ENCODE peak calls at places on chromosomes 16 and 17, in five cellular contexts. One of them, this sample, is unnamed.

GRCh38 chr17:17091856-17092756 is 49.8 kb downstream of the MPRIP start:
- DNase-seq in fibroblast of mammary gland: no peak
- DNase-seq in CD8-positive, alpha-beta T cell: no peak
- DNase-seq in tibial nerve: no peak
- DNase-seq in ovary: no peak
- DNase-seq in this sample: no peak

GRCh38 chr17:10798910-10799309 is 5.0 kb downstream of the TMEM238L start:
- DNase-seq in fibroblast of mammary gland: no peak
- DNase-seq in CD8-positive, alpha-beta T cell: no peak
- DNase-seq in tibial nerve: no peak
- DNase-seq in ovary: no peak
- DNase-seq in this sample: no peak

GRCh38 chr16:1677942-1678499 is at the start of gene JPT2:
- DNase-seq in fibroblast of mammary gland: peak; percentile 94
- DNase-seq in CD8-positive, alpha-beta T cell: peak; percentile 94
- DNase-seq in tibial nerve: peak; percentile 91
- DNase-seq in ovary: peak; percentile 95
- DNase-seq in this sample: peak; percentile 98

GRCh38 chr17:31740611-31741082 is 118.4 kb downstream of the COPRS start:
- DNase-seq in fibroblast of mammary gland: peak; percentile 82
- DNase-seq in CD8-positive, alpha-beta T cell: no peak
- DNase-seq in tibial nerve: no peak
- DNase-seq in ovary: no peak
- DNase-seq in this sample: peak; percentile 49

GRCh38 chr17:1484586-1485310 is 7.7 kb downstream of the MYO1C start:
- DNase-seq in fibroblast of mammary gland: no peak
- DNase-seq in CD8-positive, alpha-beta T cell: no peak
- DNase-seq in tibial nerve: no peak
- DNase-seq in ovary: peak; percentile 76
- DNase-seq in this sample: peak; percentile 87

GRCh38 chr16:264440-264951 is 11.2 kb downstream of the RGS11 start:
- DNase-seq in fibroblast of mammary gland: no peak
- DNase-seq in CD8-positive, alpha-beta T cell: no peak
- DNase-seq in tibial nerve: no peak
- DNase-seq in ovary: no peak
- DNase-seq in this sample: no peak

GRCh38 chr16:81745704-81746558 is 33.2 kb upstream of the PLCG2 start:
- DNase-seq in fibroblast of mammary gland: peak; percentile 41
- DNase-seq in CD8-positive, alpha-beta T cell: peak; percentile 74
- DNase-seq in tibial nerve: no peak
- DNase-seq in ovary: peak; percentile 51
- DNase-seq in this sample: peak; percentile 79

GRCh38 chr16:67150058-67150832 is 553 bp downstream of the B3GNT9 start:
- DNase-seq in fibroblast of mammary gland: peak; percentile 80
- DNase-seq in CD8-positive, alpha-beta T cell: no peak
- DNase-seq in tibial nerve: no peak
- DNase-seq in ovary: peak; percentile 73
- DNase-seq in this sample: peak; percentile 86

GRCh38 chr16:55142405-55142804 is 181.6 kb upstream of the IRX6 start:
- DNase-seq in fibroblast of mammary gland: no peak
- DNase-seq in CD8-positive, alpha-beta T cell: no peak
- DNase-seq in tibial nerve: no peak
- DNase-seq in ovary: no peak
- DNase-seq in this sample: no peak

GRCh38 chr16:67928561-67929364 is 2.9 kb downstream of the CTRL start:
- DNase-seq in fibroblast of mammary gland: peak; percentile 52
- DNase-seq in CD8-positive, alpha-beta T cell: peak; percentile 63
- DNase-seq in tibial nerve: peak; percentile 59
- DNase-seq in ovary: peak; percentile 60
- DNase-seq in this sample: peak; percentile 80

GRCh38 chr17:75901727-75902126 is 3.0 kb downstream of the MRPL38 start:
- DNase-seq in fibroblast of mammary gland: no peak
- DNase-seq in CD8-positive, alpha-beta T cell: no peak
- DNase-seq in tibial nerve: no peak
- DNase-seq in ovary: no peak
- DNase-seq in this sample: no peak

GRCh38 chr16:62036101-62036806 is at the start of gene CDH8:
- DNase-seq in fibroblast of mammary gland: no peak
- DNase-seq in CD8-positive, alpha-beta T cell: no peak
- DNase-seq in tibial nerve: no peak
- DNase-seq in ovary: peak; percentile 8
- DNase-seq in this sample: peak; percentile 40

GRCh38 chr16:62035115-62036092 is 834 bp downstream of the CDH8 start:
- DNase-seq in fibroblast of mammary gland: no peak
- DNase-seq in CD8-positive, alpha-beta T cell: no peak
- DNase-seq in tibial nerve: no peak
- DNase-seq in ovary: no peak
- DNase-seq in this sample: peak; percentile 28

GRCh38 chr16:62033065-62033464 is 3.2 kb downstream of the CDH8 start:
- DNase-seq in fibroblast of mammary gland: no peak
- DNase-seq in CD8-positive, alpha-beta T cell: no peak
- DNase-seq in tibial nerve: no peak
- DNase-seq in ovary: no peak
- DNase-seq in this sample: no peak

GRCh38 chr16:62036807-62037135 is 533 bp upstream of the CDH8 start:
- DNase-seq in fibroblast of mammary gland: no peak
- DNase-seq in CD8-positive, alpha-beta T cell: no peak
- DNase-seq in tibial nerve: no peak
- DNase-seq in ovary: no peak
- DNase-seq in this sample: no peak

DNA sequence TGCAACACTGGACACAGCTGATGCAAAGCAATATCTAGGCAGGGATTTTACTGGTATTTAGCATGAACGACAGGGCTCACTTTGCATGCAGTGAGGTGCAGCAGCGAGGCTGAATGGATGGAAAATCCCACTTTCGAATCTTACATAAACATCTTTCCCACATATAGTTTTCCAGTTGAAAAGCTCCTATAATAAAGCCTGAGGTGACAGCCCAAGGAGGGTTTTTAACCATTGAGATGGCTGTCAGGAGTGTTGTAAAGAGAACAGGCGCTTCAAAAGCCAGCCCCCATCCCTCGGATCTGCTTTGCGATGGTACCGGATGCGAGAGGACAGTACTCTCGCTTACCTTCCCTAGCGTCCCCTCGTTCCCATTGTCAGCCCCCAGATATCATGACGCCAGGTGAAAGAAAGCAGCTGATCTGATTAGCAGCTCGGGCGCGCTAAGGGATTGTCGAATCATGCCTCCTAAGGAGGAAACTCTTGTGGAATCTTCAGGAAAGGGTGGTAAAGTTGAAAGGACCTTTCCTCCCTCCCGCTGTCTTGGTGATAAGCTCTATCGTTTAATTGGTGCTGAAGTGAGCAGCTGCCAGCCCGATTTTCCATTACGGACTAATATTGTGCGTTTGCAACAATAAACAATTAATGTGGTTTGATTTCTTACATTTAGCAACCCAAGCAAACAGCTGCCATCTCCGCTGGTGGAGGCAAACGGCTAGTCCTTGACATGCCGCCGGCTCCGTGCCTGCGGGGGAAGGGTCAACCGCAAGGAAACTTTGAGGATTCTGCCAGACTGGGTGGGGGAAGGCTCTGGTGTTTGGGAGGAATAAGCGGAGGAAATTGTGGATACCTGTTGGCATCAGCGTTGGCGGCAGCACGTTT is 1.8 kb downstream of the CDH8 start:
- DNase-seq in fibroblast of mammary gland: no peak
- DNase-seq in CD8-positive, alpha-beta T cell: no peak
- DNase-seq in tibial nerve: no peak
- DNase-seq in ovary: no peak
- DNase-seq in this sample: no peak
- H3K4me3 ChIP-seq in fibroblast of mammary gland: no peak overlapping the region
- H3K4me3 ChIP-seq in CD8-positive, alpha-beta T cell: no peak overlapping the region
- H3K4me3 ChIP-seq in tibial nerve: peak overlapping the region; percentile 11
- H3K4me3 ChIP-seq in ovary: no peak overlapping the region
- H3K4me3 ChIP-seq in this sample: peak overlapping the region; percentile 25

DNA sequence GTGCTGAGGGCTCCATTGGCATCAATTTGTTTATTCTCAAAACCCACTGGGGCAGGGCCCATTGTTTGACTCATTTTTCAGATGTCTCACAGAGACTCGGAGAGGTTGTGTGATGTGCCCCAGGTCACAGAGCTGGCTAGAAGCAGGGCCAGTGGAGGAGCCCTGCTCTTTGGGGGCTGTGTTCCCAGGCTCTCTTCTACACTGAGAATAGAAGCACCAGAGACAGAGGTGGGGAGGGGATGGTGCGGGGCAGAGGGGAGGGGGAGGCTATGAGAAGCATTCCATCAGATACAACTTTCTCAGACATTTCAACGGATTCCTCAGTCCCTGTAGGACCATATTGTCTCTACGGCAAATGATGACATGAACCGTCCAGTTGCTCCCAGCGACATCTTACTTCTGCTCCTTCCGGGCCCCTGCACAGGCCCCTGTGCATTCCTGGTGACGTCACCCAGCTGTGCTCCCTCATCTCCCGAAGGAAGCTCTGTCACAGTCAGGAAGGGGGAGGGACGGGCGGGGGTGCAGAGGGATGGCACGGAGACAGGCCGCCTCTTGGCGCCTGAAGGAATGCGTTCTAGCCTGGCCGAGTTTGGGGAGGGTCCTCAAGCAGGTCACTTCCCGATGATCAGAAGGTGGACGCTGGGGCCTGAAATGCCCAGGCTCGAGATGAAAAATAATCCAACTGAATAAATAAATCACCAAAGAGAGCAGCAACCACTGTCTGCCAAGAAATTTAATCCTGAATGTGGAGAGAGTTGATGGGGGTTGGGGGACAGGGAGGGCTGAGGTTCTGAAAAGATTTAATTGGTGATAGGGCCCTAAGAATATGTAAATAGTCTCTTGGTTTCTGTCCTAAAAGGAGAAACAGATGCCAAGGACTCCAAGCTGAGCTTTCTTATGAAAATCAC is 114.1 kb downstream of the NOG start:
- DNase-seq in fibroblast of mammary gland: no peak
- DNase-seq in CD8-positive, alpha-beta T cell: no peak
- DNase-seq in tibial nerve: no peak
- DNase-seq in ovary: no peak
- DNase-seq in this sample: peak; percentile 60
- H3K4me3 ChIP-seq in fibroblast of mammary gland: no peak overlapping the region
- H3K4me3 ChIP-seq in CD8-positive, alpha-beta T cell: no peak overlapping the region
- H3K4me3 ChIP-seq in tibial nerve: no peak overlapping the region
- H3K4me3 ChIP-seq in ovary: no peak overlapping the region
- H3K4me3 ChIP-seq in this sample: no peak overlapping the region

GRCh38 chr16:74608381-74608780 is 1.5 kb upstream of the GLG1 start:
- DNase-seq in fibroblast of mammary gland: no peak
- DNase-seq in CD8-positive, alpha-beta T cell: no peak
- DNase-seq in tibial nerve: no peak
- DNase-seq in ovary: no peak
- DNase-seq in this sample: no peak
- H3K4me3 ChIP-seq in fibroblast of mammary gland: no peak overlapping the region
- H3K4me3 ChIP-seq in CD8-positive, alpha-beta T cell: no peak overlapping the region
- H3K4me3 ChIP-seq in tibial nerve: no peak overlapping the region
- H3K4me3 ChIP-seq in ovary: no peak overlapping the region
- H3K4me3 ChIP-seq in this sample: no peak overlapping the region

GRCh38 chr16:48432136-48432535 is 46.9 kb upstream of the SIAH1 start:
- DNase-seq in fibroblast of mammary gland: no peak
- DNase-seq in CD8-positive, alpha-beta T cell: no peak
- DNase-seq in tibial nerve: no peak
- DNase-seq in ovary: no peak
- DNase-seq in this sample: no peak

GRCh38 chr16:48430890-48431289 is 45.7 kb upstream of the SIAH1 start:
- DNase-seq in fibroblast of mammary gland: no peak
- DNase-seq in CD8-positive, alpha-beta T cell: no peak
- DNase-seq in tibial nerve: no peak
- DNase-seq in ovary: no peak
- DNase-seq in this sample: no peak

GRCh38 chr16:48421741-48422140 is 36.5 kb upstream of the SIAH1 start:
- DNase-seq in fibroblast of mammary gland: no peak
- DNase-seq in CD8-positive, alpha-beta T cell: no peak
- DNase-seq in tibial nerve: no peak
- DNase-seq in ovary: no peak
- DNase-seq in this sample: no peak

DNA sequence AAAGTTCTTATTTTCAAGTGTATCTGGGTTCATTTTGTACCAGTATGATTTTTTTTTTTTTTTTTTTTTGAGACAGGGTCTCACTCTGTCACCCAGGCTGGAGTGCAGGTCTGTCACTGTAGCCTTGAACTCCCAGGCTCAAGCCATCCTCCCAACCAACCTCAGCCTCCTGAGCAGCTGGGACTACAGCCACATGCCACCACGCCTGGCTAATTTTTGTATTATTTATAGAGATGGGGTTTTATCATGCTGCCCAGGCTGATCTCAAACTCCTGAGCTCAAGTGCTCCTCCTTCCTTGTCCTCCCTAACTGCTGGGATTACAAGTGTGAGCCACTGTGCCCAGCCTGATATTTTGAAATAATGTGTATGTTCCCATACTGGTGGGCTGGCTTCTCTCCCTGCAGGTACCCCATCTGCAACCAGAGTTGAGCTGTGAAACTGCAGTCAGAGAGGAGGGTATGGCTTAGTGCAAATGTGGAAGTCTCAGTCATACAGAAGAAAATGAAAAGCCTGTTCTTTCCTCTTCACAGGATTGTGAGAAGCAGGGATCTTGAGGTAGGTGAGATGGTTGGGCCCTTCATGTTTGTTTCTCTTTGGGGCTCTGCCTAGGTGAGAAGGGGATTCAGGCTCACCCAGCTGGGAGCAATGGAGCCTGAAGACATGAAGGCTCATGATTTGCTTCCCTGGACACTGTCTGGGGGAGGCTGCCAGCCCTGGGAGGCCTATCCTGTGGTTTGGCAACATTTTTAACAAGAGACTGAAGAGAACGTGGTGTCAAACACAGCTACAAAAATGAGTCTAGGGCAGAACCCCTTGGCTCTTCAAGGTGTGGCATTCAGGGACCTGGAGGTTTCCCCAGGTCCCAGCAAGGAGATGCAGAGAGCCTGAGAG is 41.3 kb upstream of the SIAH1 start:
- DNase-seq in fibroblast of mammary gland: peak; percentile 63
- DNase-seq in CD8-positive, alpha-beta T cell: no peak
- DNase-seq in tibial nerve: no peak
- DNase-seq in ovary: no peak
- DNase-seq in this sample: no peak
- H3K4me3 ChIP-seq in fibroblast of mammary gland: no peak overlapping the region
- H3K4me3 ChIP-seq in CD8-positive, alpha-beta T cell: no peak overlapping the region
- H3K4me3 ChIP-seq in tibial nerve: no peak overlapping the region
- H3K4me3 ChIP-seq in ovary: no peak overlapping the region
- H3K4me3 ChIP-seq in this sample: no peak overlapping the region